ENCODE peak calls at places on chromosomes 12 and 14, in ten cellular contexts. One of them, this sample, is unnamed.

GRCh38 chr12:19234171-19234704 is 104.7 kb downstream of the PLEKHA5 start:
- DNase-seq in psoas muscle: no peak
- DNase-seq in colonic mucosa: no peak
- DNase-seq in stomach: no peak
- DNase-seq in left ventricle myocardium inferior: no peak
- DNase-seq in suprapubic skin: no peak
- DNase-seq in heart left ventricle: no peak
- DNase-seq in tibial artery: no peak
- DNase-seq in PC-3: no peak
- DNase-seq in CD4-positive, CD25-positive, alpha-beta regulatory T cell: no peak
- DNase-seq in this sample: no peak

GRCh38 chr12:12443482-12443881 is 86.6 kb downstream of the BORCS5 start:
- DNase-seq in psoas muscle: peak; percentile 29
- DNase-seq in colonic mucosa: peak; percentile 32
- DNase-seq in stomach: peak; percentile 49
- DNase-seq in left ventricle myocardium inferior: peak; percentile 55
- DNase-seq in suprapubic skin: no peak
- DNase-seq in heart left ventricle: peak; percentile 69
- DNase-seq in tibial artery: peak; percentile 61
- DNase-seq in PC-3: no peak
- DNase-seq in CD4-positive, CD25-positive, alpha-beta regulatory T cell: no peak
- DNase-seq in this sample: no peak

GRCh38 chr12:128290938-128291337 is 24.0 kb downstream of the TMEM132C start:
- DNase-seq in psoas muscle: no peak
- DNase-seq in colonic mucosa: no peak
- DNase-seq in stomach: no peak
- DNase-seq in left ventricle myocardium inferior: no peak
- DNase-seq in suprapubic skin: no peak
- DNase-seq in heart left ventricle: no peak
- DNase-seq in tibial artery: no peak
- DNase-seq in PC-3: no peak
- DNase-seq in CD4-positive, CD25-positive, alpha-beta regulatory T cell: no peak
- DNase-seq in this sample: no peak

GRCh38 chr14:53613404-53614253 is 343.0 kb downstream of the BMP4 start:
- DNase-seq in psoas muscle: no peak
- DNase-seq in colonic mucosa: peak; percentile 39
- DNase-seq in stomach: no peak
- DNase-seq in left ventricle myocardium inferior: no peak
- DNase-seq in suprapubic skin: no peak
- DNase-seq in heart left ventricle: no peak
- DNase-seq in tibial artery: no peak
- DNase-seq in PC-3: peak; percentile 92
- DNase-seq in CD4-positive, CD25-positive, alpha-beta regulatory T cell: no peak
- DNase-seq in this sample: peak; percentile 100

GRCh38 chr14:58733451-58734208 is 95.9 kb downstream of the DACT1 start:
- DNase-seq in psoas muscle: no peak
- DNase-seq in colonic mucosa: no peak
- DNase-seq in stomach: no peak
- DNase-seq in left ventricle myocardium inferior: no peak
- DNase-seq in suprapubic skin: no peak
- DNase-seq in heart left ventricle: no peak
- DNase-seq in tibial artery: no peak
- DNase-seq in PC-3: no peak
- DNase-seq in CD4-positive, CD25-positive, alpha-beta regulatory T cell: no peak
- DNase-seq in this sample: no peak

GRCh38 chr14:99360774-99361595 is 89.0 kb upstream of the BCL11B start:
- DNase-seq in psoas muscle: no peak
- DNase-seq in colonic mucosa: no peak
- DNase-seq in stomach: no peak
- DNase-seq in left ventricle myocardium inferior: no peak
- DNase-seq in suprapubic skin: no peak
- DNase-seq in heart left ventricle: no peak
- DNase-seq in tibial artery: no peak
- DNase-seq in PC-3: peak; percentile 15
- DNase-seq in CD4-positive, CD25-positive, alpha-beta regulatory T cell: no peak
- DNase-seq in this sample: peak; percentile 6

GRCh38 chr12:6437586-6437985 is 7.2 kb upstream of the CD27 start:
- DNase-seq in psoas muscle: no peak
- DNase-seq in colonic mucosa: no peak
- DNase-seq in stomach: no peak
- DNase-seq in left ventricle myocardium inferior: no peak
- DNase-seq in suprapubic skin: no peak
- DNase-seq in heart left ventricle: no peak
- DNase-seq in tibial artery: no peak
- DNase-seq in PC-3: no peak
- DNase-seq in CD4-positive, CD25-positive, alpha-beta regulatory T cell: no peak
- DNase-seq in this sample: no peak

GRCh38 chr12:75374971-75375370 is 15.9 kb upstream of the GLIPR1L2 start:
- DNase-seq in psoas muscle: no peak
- DNase-seq in colonic mucosa: no peak
- DNase-seq in stomach: no peak
- DNase-seq in left ventricle myocardium inferior: no peak
- DNase-seq in suprapubic skin: no peak
- DNase-seq in heart left ventricle: no peak
- DNase-seq in tibial artery: no peak
- DNase-seq in PC-3: no peak
- DNase-seq in CD4-positive, CD25-positive, alpha-beta regulatory T cell: no peak
- DNase-seq in this sample: no peak

GRCh38 chr12:15530361-15530760 is 208.1 kb downstream of the PTPRO start:
- DNase-seq in psoas muscle: no peak
- DNase-seq in colonic mucosa: no peak
- DNase-seq in stomach: no peak
- DNase-seq in left ventricle myocardium inferior: no peak
- DNase-seq in suprapubic skin: no peak
- DNase-seq in heart left ventricle: no peak
- DNase-seq in tibial artery: no peak
- DNase-seq in PC-3: no peak
- DNase-seq in CD4-positive, CD25-positive, alpha-beta regulatory T cell: no peak
- DNase-seq in this sample: no peak

GRCh38 chr12:53599579-53599978 is 26.6 kb downstream of the ATF7 start:
- DNase-seq in psoas muscle: no peak
- DNase-seq in colonic mucosa: no peak
- DNase-seq in stomach: no peak
- DNase-seq in left ventricle myocardium inferior: no peak
- DNase-seq in suprapubic skin: no peak
- DNase-seq in heart left ventricle: no peak
- DNase-seq in tibial artery: no peak
- DNase-seq in PC-3: no peak
- DNase-seq in CD4-positive, CD25-positive, alpha-beta regulatory T cell: no peak
- DNase-seq in this sample: no peak

GRCh38 chr12:122326597-122326996 is 60.3 kb upstream of the VPS33A start:
- DNase-seq in psoas muscle: no peak
- DNase-seq in colonic mucosa: no peak
- DNase-seq in stomach: no peak
- DNase-seq in left ventricle myocardium inferior: no peak
- DNase-seq in suprapubic skin: no peak
- DNase-seq in heart left ventricle: no peak
- DNase-seq in tibial artery: no peak
- DNase-seq in PC-3: no peak
- DNase-seq in CD4-positive, CD25-positive, alpha-beta regulatory T cell: no peak
- DNase-seq in this sample: no peak

GRCh38 chr12:50458606-50459005 is 46.2 kb upstream of the DIP2B start:
- DNase-seq in psoas muscle: no peak
- DNase-seq in colonic mucosa: no peak
- DNase-seq in stomach: no peak
- DNase-seq in left ventricle myocardium inferior: no peak
- DNase-seq in suprapubic skin: no peak
- DNase-seq in heart left ventricle: no peak
- DNase-seq in tibial artery: no peak
- DNase-seq in PC-3: peak; percentile 48
- DNase-seq in CD4-positive, CD25-positive, alpha-beta regulatory T cell: no peak
- DNase-seq in this sample: no peak

GRCh38 chr14:95313707-95314106 is 6.0 kb downstream of the CLMN start:
- DNase-seq in psoas muscle: peak; percentile 65
- DNase-seq in colonic mucosa: peak; percentile 82
- DNase-seq in stomach: peak; percentile 61
- DNase-seq in left ventricle myocardium inferior: peak; percentile 60
- DNase-seq in suprapubic skin: no peak
- DNase-seq in heart left ventricle: peak; percentile 66
- DNase-seq in tibial artery: peak; percentile 84
- DNase-seq in PC-3: peak; percentile 33
- DNase-seq in CD4-positive, CD25-positive, alpha-beta regulatory T cell: no peak
- DNase-seq in this sample: peak; percentile 61

GRCh38 chr12:93894391-93895095 is 217.4 kb downstream of the CRADD start:
- DNase-seq in psoas muscle: peak; percentile 93
- DNase-seq in colonic mucosa: peak; percentile 53
- DNase-seq in stomach: no peak
- DNase-seq in left ventricle myocardium inferior: peak; percentile 88
- DNase-seq in suprapubic skin: peak; percentile 85
- DNase-seq in heart left ventricle: peak; percentile 93
- DNase-seq in tibial artery: peak; percentile 82
- DNase-seq in PC-3: no peak
- DNase-seq in CD4-positive, CD25-positive, alpha-beta regulatory T cell: no peak
- DNase-seq in this sample: no peak

GRCh38 chr12:29242921-29243431 is 93.9 kb downstream of the FAR2 start:
- DNase-seq in psoas muscle: no peak
- DNase-seq in colonic mucosa: no peak
- DNase-seq in stomach: no peak
- DNase-seq in left ventricle myocardium inferior: no peak
- DNase-seq in suprapubic skin: no peak
- DNase-seq in heart left ventricle: no peak
- DNase-seq in tibial artery: no peak
- DNase-seq in PC-3: no peak
- DNase-seq in CD4-positive, CD25-positive, alpha-beta regulatory T cell: no peak
- DNase-seq in this sample: no peak
- H3K27ac ChIP-seq in psoas muscle: no peak overlapping the region
- H3K27ac ChIP-seq in colonic mucosa: peak overlapping the region; percentile 76
- H3K27ac ChIP-seq in stomach: peak overlapping the region; percentile 77
- H3K27ac ChIP-seq in left ventricle myocardium inferior: peak overlapping the region; percentile 76
- H3K27ac ChIP-seq in suprapubic skin: peak overlapping the region; percentile 64
- H3K27ac ChIP-seq in heart left ventricle: no peak overlapping the region
- H3K27ac ChIP-seq in tibial artery: no peak overlapping the region
- H3K27ac ChIP-seq in PC-3: peak overlapping the region; percentile 83
- H3K27ac ChIP-seq in CD4-positive, CD25-positive, alpha-beta regulatory T cell: no peak overlapping the region
- H3K27ac ChIP-seq in this sample: no peak overlapping the region

GRCh38 chr14:100691395-100692025 is 35.2 kb upstream of the DLK1 start:
- DNase-seq in psoas muscle: no peak
- DNase-seq in colonic mucosa: no peak
- DNase-seq in stomach: no peak
- DNase-seq in left ventricle myocardium inferior: no peak
- DNase-seq in suprapubic skin: no peak
- DNase-seq in heart left ventricle: no peak
- DNase-seq in tibial artery: no peak
- DNase-seq in PC-3: no peak
- DNase-seq in CD4-positive, CD25-positive, alpha-beta regulatory T cell: no peak
- DNase-seq in this sample: no peak
- H3K4me1 ChIP-seq in psoas muscle: no peaks in the 10 kb centered on the region
- H3K4me1 ChIP-seq in colonic mucosa: no peaks in the 10 kb centered on the region
- H3K4me1 ChIP-seq in stomach: no peaks in the 10 kb centered on the region
- H3K4me1 ChIP-seq in left ventricle myocardium inferior: peaks cover 3% of the 10 kb centered on the region
- H3K4me1 ChIP-seq in suprapubic skin: peaks cover 27% of the 10 kb centered on the region
- H3K4me1 ChIP-seq in heart left ventricle: peaks cover 6% of the 10 kb centered on the region
- H3K4me1 ChIP-seq in tibial artery: no peaks in the 10 kb centered on the region
- H3K4me1 ChIP-seq in PC-3: peaks cover 37% of the 10 kb centered on the region
- H3K4me1 ChIP-seq in CD4-positive, CD25-positive, alpha-beta regulatory T cell: no peaks in the 10 kb centered on the region
- H3K4me1 ChIP-seq in this sample: peaks cover 77% of the 10 kb centered on the region

DNA sequence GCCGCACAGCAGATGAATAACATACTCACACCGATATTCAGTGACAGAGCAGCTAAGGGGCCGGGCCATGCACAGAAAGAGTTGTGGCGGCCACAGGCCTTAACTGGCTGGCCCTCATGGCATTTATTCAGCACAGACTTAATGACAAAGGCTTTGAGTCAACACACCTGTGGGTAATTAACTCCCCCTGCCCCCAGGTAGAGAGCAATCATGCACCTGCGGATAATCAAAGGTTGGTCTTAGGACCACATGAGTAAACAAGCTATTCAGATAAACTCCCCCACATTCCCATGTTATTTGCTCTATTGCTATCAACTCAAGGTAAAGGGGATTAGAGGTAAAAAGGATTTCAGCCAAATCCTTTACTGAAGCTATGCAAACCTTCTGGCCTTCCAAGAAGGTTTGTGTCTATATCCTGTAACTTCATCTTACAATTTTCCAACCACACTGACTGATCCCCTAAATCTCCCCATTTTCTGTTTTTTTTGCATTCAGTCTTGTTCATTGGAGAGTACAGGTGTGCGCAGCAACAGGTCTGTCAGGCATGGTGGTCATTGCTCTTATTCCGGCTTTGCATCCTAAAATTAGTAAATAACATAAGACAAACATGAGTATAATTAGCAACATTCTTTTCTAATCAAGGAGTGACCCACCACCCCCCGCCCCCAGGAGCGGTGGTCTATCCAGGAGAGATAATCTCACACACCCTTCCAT is 16.9 kb upstream of the BLTP3B start:
- DNase-seq in psoas muscle: no peak
- DNase-seq in colonic mucosa: no peak
- DNase-seq in stomach: no peak
- DNase-seq in left ventricle myocardium inferior: no peak
- DNase-seq in suprapubic skin: no peak
- DNase-seq in heart left ventricle: no peak
- DNase-seq in tibial artery: no peak
- DNase-seq in PC-3: no peak
- DNase-seq in CD4-positive, CD25-positive, alpha-beta regulatory T cell: no peak
- DNase-seq in this sample: no peak
- H3K27ac ChIP-seq in psoas muscle: no peak overlapping the region
- H3K27ac ChIP-seq in colonic mucosa: no peak overlapping the region
- H3K27ac ChIP-seq in stomach: no peak overlapping the region
- H3K27ac ChIP-seq in left ventricle myocardium inferior: no peak overlapping the region
- H3K27ac ChIP-seq in suprapubic skin: no peak overlapping the region
- H3K27ac ChIP-seq in heart left ventricle: no peak overlapping the region
- H3K27ac ChIP-seq in tibial artery: no peak overlapping the region
- H3K27ac ChIP-seq in PC-3: no peak overlapping the region
- H3K27ac ChIP-seq in CD4-positive, CD25-positive, alpha-beta regulatory T cell: no peak overlapping the region
- H3K27ac ChIP-seq in this sample: no peak overlapping the region

GRCh38 chr12:48970702-48971334 is 717 bp downstream of the WNT10B start:
- DNase-seq in psoas muscle: no peak
- DNase-seq in colonic mucosa: no peak
- DNase-seq in stomach: no peak
- DNase-seq in left ventricle myocardium inferior: no peak
- DNase-seq in suprapubic skin: no peak
- DNase-seq in heart left ventricle: no peak
- DNase-seq in tibial artery: no peak
- DNase-seq in PC-3: no peak
- DNase-seq in CD4-positive, CD25-positive, alpha-beta regulatory T cell: no peak
- DNase-seq in this sample: no peak

GRCh38 chr12:48968004-48968403 is 3.5 kb downstream of the WNT10B start:
- DNase-seq in psoas muscle: no peak
- DNase-seq in colonic mucosa: no peak
- DNase-seq in stomach: no peak
- DNase-seq in left ventricle myocardium inferior: no peak
- DNase-seq in suprapubic skin: no peak
- DNase-seq in heart left ventricle: no peak
- DNase-seq in tibial artery: no peak
- DNase-seq in PC-3: no peak
- DNase-seq in CD4-positive, CD25-positive, alpha-beta regulatory T cell: no peak
- DNase-seq in this sample: no peak

GRCh38 chr12:48968467-48968866 is 3.1 kb downstream of the WNT10B start:
- DNase-seq in psoas muscle: no peak
- DNase-seq in colonic mucosa: no peak
- DNase-seq in stomach: no peak
- DNase-seq in left ventricle myocardium inferior: no peak
- DNase-seq in suprapubic skin: no peak
- DNase-seq in heart left ventricle: no peak
- DNase-seq in tibial artery: no peak
- DNase-seq in PC-3: no peak
- DNase-seq in CD4-positive, CD25-positive, alpha-beta regulatory T cell: no peak
- DNase-seq in this sample: no peak

GRCh38 chr12:48969160-48969771 is 2.3 kb downstream of the WNT10B start:
- DNase-seq in psoas muscle: no peak
- DNase-seq in colonic mucosa: no peak
- DNase-seq in stomach: no peak
- DNase-seq in left ventricle myocardium inferior: no peak
- DNase-seq in suprapubic skin: no peak
- DNase-seq in heart left ventricle: no peak
- DNase-seq in tibial artery: no peak
- DNase-seq in PC-3: no peak
- DNase-seq in CD4-positive, CD25-positive, alpha-beta regulatory T cell: no peak
- DNase-seq in this sample: no peak

GRCh38 chr12:48969847-48970701 is 1.5 kb downstream of the WNT10B start:
- DNase-seq in psoas muscle: no peak
- DNase-seq in colonic mucosa: no peak
- DNase-seq in stomach: no peak
- DNase-seq in left ventricle myocardium inferior: no peak
- DNase-seq in suprapubic skin: no peak
- DNase-seq in heart left ventricle: peak; percentile 31
- DNase-seq in tibial artery: no peak
- DNase-seq in PC-3: no peak
- DNase-seq in CD4-positive, CD25-positive, alpha-beta regulatory T cell: peak; percentile 16
- DNase-seq in this sample: no peak
- H3K4me1 ChIP-seq in psoas muscle: no peaks in the 10 kb centered on the region
- H3K4me1 ChIP-seq in colonic mucosa: peaks cover 20% of the 10 kb centered on the region
- H3K4me1 ChIP-seq in stomach: peaks cover 43% of the 10 kb centered on the region
- H3K4me1 ChIP-seq in left ventricle myocardium inferior: peaks cover 35% of the 10 kb centered on the region
- H3K4me1 ChIP-seq in suprapubic skin: peaks cover 49% of the 10 kb centered on the region
- H3K4me1 ChIP-seq in heart left ventricle: peaks cover 21% of the 10 kb centered on the region
- H3K4me1 ChIP-seq in tibial artery: peaks cover 38% of the 10 kb centered on the region
- H3K4me1 ChIP-seq in PC-3: peaks cover 7% of the 10 kb centered on the region
- H3K4me1 ChIP-seq in CD4-positive, CD25-positive, alpha-beta regulatory T cell: peaks cover 35% of the 10 kb centered on the region
- H3K4me1 ChIP-seq in this sample: peaks cover 50% of the 10 kb centered on the region